ENCODE peak calls at places on chromosomes 5 and 9, in ten cellular contexts. R is effector memory CD4-positive, alpha-beta T cell; K is GM23338; S is CD4-positive, CD25-positive, alpha-beta regulatory T cell; Q is sigmoid colon; G is hepatocyte; N is tibial artery; J is right cardiac atrium; T is stomach; P is tibial nerve. D is an unnamed sample.

GRCh38 chr9:4386819-4387218 is 87.0 kb upstream of the GLIS3 start:
- DNase-seq in J (no peak), T (no peak), S (no peak), G (no peak), R (no peak), K (peak), P (no peak), Q (no peak), N (no peak), D (no peak)

GRCh38 chr5:6729400-6730310 is 16.4 kb downstream of the TENT4A start:
- DNase-seq in P (peak), R (no peak), T (peak), G (no peak), J (peak), Q (peak), S (no peak), N (no peak), K (no peak), D (no peak)

GRCh38 chr9:81871695-81872094 is 56.5 kb upstream of the SPATA31D4 start:
- DNase-seq in K (no peak), Q (no peak), J (no peak), T (no peak), N (no peak), R (no peak), G (no peak), P (no peak), S (no peak), D (no peak)

GRCh38 chr5:3251784-3252183 is 343.8 kb upstream of the IRX1 start:
- DNase-seq in K (peak), R (no peak), N (no peak), S (no peak), T (no peak), Q (no peak), J (no peak), P (no peak), G (no peak), D (no peak)

GRCh38 chr9:77589046-77589795 is 58.9 kb downstream of the GNA14 start:
- DNase-seq in Q (no peak), R (no peak), S (no peak), N (no peak), K (no peak), T (peak), P (no peak), G (peak), J (no peak), D (no peak)

GRCh38 chr5:144142030-144142825 is 28.2 kb downstream of the YIPF5 start:
- DNase-seq in J (no peak), G (peak), R (no peak), N (no peak), K (peak), P (no peak), Q (no peak), T (no peak), S (no peak), D (no peak)

GRCh38 chr9:130895481-130896232 is 955 bp downstream of the QRFP start:
- DNase-seq in N (no peak), S (no peak), R (no peak), Q (no peak), J (no peak), K (peak), G (no peak), T (no peak), P (no peak), D (no peak)

GRCh38 chr5:116754556-116754955 is 179.9 kb upstream of the SEMA6A start:
- DNase-seq in J (no peak), Q (no peak), N (no peak), T (no peak), S (no peak), G (no peak), K (peak), R (no peak), P (no peak), D (no peak)

GRCh38 chr9:112867275-112867991 is 23.2 kb downstream of the SLC46A2 start:
- DNase-seq in N (no peak), G (peak), J (no peak), Q (no peak), P (no peak), K (peak), R (no peak), T (no peak), S (no peak), D (no peak)

GRCh38 chr5:96408841-96409458 is 24.1 kb downstream of the PCSK1 start:
- DNase-seq in Q (no peak), K (no peak), G (no peak), R (no peak), N (no peak), S (no peak), J (no peak), T (no peak), P (no peak), D (no peak)

GRCh38 chr9:132025766-132026165 is 53.9 kb downstream of the MED27 start:
- DNase-seq in P (no peak), T (no peak), K (no peak), S (no peak), G (no peak), R (no peak), Q (no peak), J (no peak), N (no peak), D (no peak)

GRCh38 chr9:123431581-123431980 is 75.6 kb downstream of the CRB2 start:
- DNase-seq in G (no peak), T (no peak), K (no peak), S (no peak), J (no peak), Q (peak), N (no peak), P (no peak), R (no peak), D (no peak)

GRCh38 chr9:76912631-76913275 is 6.8 kb upstream of the PRUNE2 start:
- DNase-seq in P (no peak), N (no peak), G (no peak), Q (no peak), J (no peak), R (no peak), K (no peak), S (no peak), T (no peak), D (no peak)

GRCh38 chr9:133527444-133527920 is 2.7 kb upstream of the MYMK start:
- DNase-seq in S (no peak), Q (peak), P (no peak), R (no peak), T (no peak), G (peak), K (peak), N (no peak), J (peak), D (no peak)

GRCh38 chr5:120552638-120553037 is 88.5 kb downstream of the PRR16 start:
- DNase-seq in N (no peak), S (no peak), K (no peak), Q (no peak), T (no peak), J (no peak), R (no peak), P (no peak), G (no peak), D (no peak)

GRCh38 chr5:6708814-6709213 is 4.4 kb upstream of the TENT4A start:
- DNase-seq in K (no peak), T (no peak), S (no peak), Q (no peak), R (no peak), J (no peak), G (no peak), P (no peak), N (no peak), D (no peak)

GRCh38 chr9:95074632-95075269 is 242.8 kb downstream of the FANCC start:
- DNase-seq in Q (peak), J (no peak), G (no peak), R (no peak), P (no peak), S (no peak), T (peak), N (no peak), K (no peak), D (peak)

GRCh38 chr9:136838314-136839228 is 3.7 kb upstream of the AJM1 start:
- DNase-seq in Q (no peak), G (no peak), S (no peak), T (no peak), R (no peak), J (no peak), N (no peak), K (no peak), P (no peak), D (no peak)

GRCh38 chr9:28503573-28503972 is 930.3 kb upstream of the C9orf72 start:
- DNase-seq in T (no peak), J (no peak), P (no peak), Q (no peak), N (no peak), K (no peak), R (no peak), G (no peak), S (no peak), D (no peak)

GRCh38 chr9:69584746-69585145 is 87.4 kb downstream of the APBA1 start:
- DNase-seq in S (no peak), N (no peak), Q (no peak), K (no peak), G (no peak), J (no peak), T (no peak), R (no peak), P (no peak), D (no peak)

GRCh38 chr5:44660251-44660650 is 148.5 kb upstream of the MRPS30 start:
- DNase-seq in J (no peak), S (no peak), P (no peak), R (no peak), K (no peak), N (no peak), Q (no peak), T (no peak), G (no peak), D (no peak)

GRCh38 chr9:120439147-120439546 is 140.8 kb downstream of the CDK5RAP2 start:
- DNase-seq in P (no peak), N (no peak), R (no peak), K (peak), T (no peak), Q (no peak), G (peak), J (no peak), S (no peak), D (no peak)

GRCh38 chr9:17322882-17323864 is 188.3 kb downstream of the CNTLN start:
- DNase-seq in Q (no peak), K (no peak), G (no peak), P (no peak), S (no peak), N (no peak), J (no peak), T (no peak), R (no peak), D (no peak)

GRCh38 chr9:36293171-36293570 is 34.9 kb upstream of the GNE start:
- DNase-seq in G (no peak), T (no peak), S (no peak), K (no peak), Q (no peak), R (no peak), P (no peak), J (no peak), N (no peak), D (no peak)

GRCh38 chr9:38183994-38184568 is 115.1 kb upstream of the SHB start:
- DNase-seq in N (no peak), S (no peak), K (peak), G (no peak), J (no peak), T (no peak), P (no peak), Q (no peak), R (no peak), D (no peak)

GRCh38 chr9:382383-382782 is 167.7 kb downstream of the DOCK8 start:
- DNase-seq in T (no peak), J (no peak), R (no peak), K (no peak), S (no peak), N (no peak), Q (no peak), G (no peak), P (no peak), D (no peak)

GRCh38 chr5:3311443-3311842 is 284.2 kb upstream of the IRX1 start:
- DNase-seq in G (no peak), R (no peak), K (no peak), S (no peak), P (no peak), N (no peak), T (no peak), Q (no peak), J (no peak), D (no peak)

GRCh38 chr5:42870882-42871418 is 59.3 kb upstream of the SELENOP start:
- DNase-seq in R (no peak), S (no peak), J (no peak), N (no peak), K (no peak), G (peak), Q (no peak), P (no peak), T (no peak), D (no peak)

GRCh38 chr5:95610546-95610945 is 9.3 kb upstream of the GPR150 start:
- DNase-seq in J (no peak), G (no peak), R (no peak), P (no peak), K (no peak), N (no peak), Q (no peak), T (no peak), S (no peak), D (no peak)

GRCh38 chr5:107456281-107456715 is 214.4 kb downstream of the EFNA5 start:
- DNase-seq in N (no peak), P (no peak), Q (no peak), J (no peak), R (no peak), T (no peak), K (no peak), G (no peak), S (no peak), D (no peak)

GRCh38 chr5:22889714-22890113 is 36.6 kb upstream of the CDH12 start:
- DNase-seq in R (no peak), Q (no peak), N (no peak), J (no peak), T (no peak), G (no peak), S (no peak), P (no peak), K (peak), D (no peak)

GRCh38 chr9:78573205-78573604 is 276.3 kb downstream of the PSAT1 start:
- DNase-seq in R (no peak), J (no peak), N (no peak), T (no peak), K (no peak), S (no peak), G (no peak), Q (no peak), P (no peak), D (no peak)

GRCh38 chr5:20323323-20323722 is 335.3 kb upstream of the CDH18 start:
- DNase-seq in P (no peak), S (no peak), K (no peak), N (no peak), T (no peak), G (no peak), J (no peak), R (no peak), Q (no peak), D (no peak)
- H3K27ac ChIP-seq in P (no peak), S (no peak), K (no peak), N (no peak), T (no peak), G (no peak), J (no peak), R (no peak), Q (no peak), D (no peak)

DNA sequence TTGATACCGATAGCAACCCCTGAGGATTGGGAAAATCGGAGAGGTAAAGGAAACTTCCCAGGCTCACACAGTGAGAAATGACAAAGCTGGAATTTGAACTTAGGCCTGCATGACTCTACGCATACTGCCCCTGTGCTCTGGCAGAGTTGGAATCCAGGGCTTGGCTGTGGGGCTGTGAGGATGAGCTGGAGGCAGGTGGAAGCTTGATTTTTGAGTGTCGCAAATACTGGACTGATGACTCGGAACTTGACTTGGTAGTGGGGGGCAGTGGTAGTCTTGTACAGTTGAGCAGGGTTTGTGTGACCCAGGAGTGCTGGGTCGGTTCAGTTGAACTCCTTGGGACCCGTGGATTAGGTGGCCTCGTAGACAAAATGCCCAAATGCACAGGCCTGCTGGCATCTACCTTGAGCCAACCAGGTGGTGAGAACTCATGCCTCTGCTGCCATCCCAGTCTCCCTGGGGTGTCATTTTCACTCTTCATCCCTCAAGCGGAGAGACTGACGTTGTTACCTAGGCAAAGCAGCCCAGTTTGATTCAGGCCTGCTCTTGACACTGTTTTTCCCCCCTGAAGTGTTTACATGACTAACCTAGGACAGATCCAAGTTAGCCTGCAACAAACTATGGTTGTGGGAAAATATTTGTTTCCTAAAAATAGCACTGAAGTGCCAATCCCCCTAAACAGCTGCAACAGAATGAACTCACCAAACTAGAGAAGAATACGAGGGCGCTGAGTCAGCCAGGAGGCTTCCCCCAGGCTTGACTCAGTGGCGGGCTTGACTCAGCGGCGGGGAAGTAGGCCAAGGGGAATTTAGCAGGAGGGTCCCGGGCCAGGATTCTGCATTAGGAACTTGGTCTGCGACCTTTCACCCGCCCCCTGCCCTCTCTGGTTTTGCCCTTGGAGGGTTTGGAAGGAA is 45.7 kb upstream of the ORM1 start:
- DNase-seq in G (no peak), T (no peak), K (no peak), N (no peak), P (no peak), J (peak), Q (peak), S (no peak), R (no peak), D (no peak)
- H3K27ac ChIP-seq in G (no peak), T (no peak), K (no peak), N (no peak), P (no peak), J (no peak), Q (no peak), S (no peak), R (no peak), D (no peak)

GRCh38 chr9:86941196-86941595 is 6.1 kb downstream of the GAS1 start:
- DNase-seq in K (peak), T (no peak), J (no peak), G (no peak), N (no peak), P (no peak), S (no peak), R (no peak), Q (no peak), D (no peak)
- H3K27ac ChIP-seq in K (no peak), T (no peak), J (no peak), G (no peak), N (no peak), P (no peak), S (no peak), R (no peak), Q (no peak), D (no peak)

GRCh38 chr5:66810747-66811355 is 214.7 kb downstream of the MAST4 start:
- DNase-seq in K (no peak), Q (no peak), J (no peak), T (no peak), P (no peak), S (no peak), N (no peak), G (no peak), R (no peak), D (no peak)

GRCh38 chr5:66810151-66810550 is 214.0 kb downstream of the MAST4 start:
- DNase-seq in N (no peak), T (no peak), R (no peak), S (no peak), Q (no peak), J (no peak), G (no peak), K (no peak), P (no peak), D (no peak)

GRCh38 chr5:66807743-66808142 is 211.6 kb downstream of the MAST4 start:
- DNase-seq in Q (no peak), S (no peak), K (peak), P (peak), N (no peak), J (no peak), T (no peak), R (no peak), G (peak), D (no peak)

GRCh38 chr5:66805514-66806430 is 209.6 kb downstream of the MAST4 start:
- DNase-seq in R (no peak), J (peak), Q (no peak), T (no peak), N (no peak), K (no peak), P (no peak), G (no peak), S (no peak), D (no peak)

DNA sequence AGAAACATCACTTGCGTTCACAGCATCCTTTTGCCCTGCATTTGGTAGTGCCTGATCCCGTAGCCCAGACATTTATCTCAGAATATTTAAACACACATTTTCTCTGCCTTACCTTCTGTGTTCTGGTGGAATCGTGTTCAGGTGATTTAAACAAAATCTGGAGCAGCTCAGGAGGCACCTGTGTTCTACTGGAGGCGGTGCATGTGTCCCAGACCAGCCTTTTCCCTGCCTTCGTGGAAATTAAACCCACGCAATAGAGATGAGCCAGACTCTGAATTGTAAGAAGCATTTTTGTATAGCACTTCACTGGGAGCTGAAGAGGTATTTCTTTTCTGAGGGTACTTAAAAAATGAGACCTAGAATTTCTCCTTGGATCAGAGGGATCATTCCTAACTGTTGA is 212.5 kb downstream of the MAST4 start:
- DNase-seq in S (no peak), G (no peak), Q (no peak), T (no peak), P (no peak), J (no peak), N (no peak), R (no peak), K (no peak), D (no peak)
- H3K27ac ChIP-seq in S (no peak), G (no peak), Q (no peak), T (no peak), P (no peak), J (no peak), N (no peak), R (no peak), K (no peak), D (no peak)

D was measured in pancreas.